ENCODE peak calls at places on chromosomes 5 and 9, in eight cellular contexts. O is trophoblast cell; N is stimulated activated CD8-positive, alpha-beta memory T cell treated with anti-CD3 and anti-CD28 coated beads, Interleukin-4, amount 100 ng/mL, for 24 hours; P is brain microvascular endothelial cell; E is stimulated activated CD4-positive, alpha-beta T cell treated with anti-CD3 and anti-CD28 coated beads, Interleukin-4, amount 100 ng/mL, for 4 hours; Y is DMS153; A is posterior cingulate gyrus; B is KG1. I is an unnamed sample.

GRCh38 chr9:75855509-75855908 is 35.0 kb upstream of the PCSK5 start:
- DNase-seq in Y (no peak), N (no peak), E (no peak), A (peak), B (peak), P (peak), O (peak), I (no peak)

GRCh38 chr9:93680445-93681315 is 104.3 kb downstream of the PHF2 start:
- DNase-seq in O (no peak), N (no peak), Y (no peak), A (no peak), E (no peak), P (no peak), B (no peak), I (no peak)

GRCh38 chr5:96483878-96484277 is 50.8 kb upstream of the PCSK1 start:
- DNase-seq in Y (no peak), E (no peak), P (peak), A (no peak), O (peak), N (no peak), B (no peak), I (peak)

GRCh38 chr9:93116049-93116961 is 17.7 kb downstream of the NINJ1 start:
- DNase-seq in A (peak), B (no peak), P (no peak), N (no peak), O (peak), Y (no peak), E (no peak), I (peak)

GRCh38 chr5:172163346-172163745 is 24.7 kb downstream of the STK10 start:
- DNase-seq in N (no peak), O (no peak), E (no peak), P (no peak), B (no peak), Y (no peak), A (no peak), I (no peak)

GRCh38 chr5:168513861-168514428 is 15.2 kb upstream of the FBLL1 start:
- DNase-seq in B (no peak), E (no peak), A (no peak), Y (no peak), O (no peak), N (no peak), P (no peak), I (no peak)

GRCh38 chr9:14315754-14316573 is 2.0 kb upstream of the NFIB start:
- DNase-seq in A (peak), B (no peak), P (peak), N (no peak), Y (no peak), O (peak), E (no peak), I (no peak)

GRCh38 chr5:98296426-98296825 is 477.0 kb upstream of the RGMB start:
- DNase-seq in Y (no peak), N (no peak), A (no peak), P (peak), O (peak), E (no peak), B (no peak), I (no peak)

GRCh38 chr9:108057421-108058136 is 568.0 kb upstream of the KLF4 start:
- DNase-seq in O (peak), B (no peak), Y (no peak), E (no peak), P (peak), N (no peak), A (no peak), I (no peak)

GRCh38 chr5:147168578-147169327 is 66.1 kb upstream of the STK32A start:
- DNase-seq in O (peak), B (no peak), N (no peak), E (no peak), P (peak), A (no peak), Y (no peak), I (no peak)

GRCh38 chr9:88387733-88388202 is 476 bp upstream of the SPIN1 start:
- DNase-seq in P (peak), O (peak), A (peak), Y (peak), N (no peak), B (no peak), E (peak), I (peak)

GRCh38 chr5:59124983-59125960 is 542.4 kb downstream of the RAB3C start:
- DNase-seq in Y (no peak), B (no peak), P (no peak), N (no peak), O (no peak), A (no peak), E (no peak), I (no peak)

GRCh38 chr9:86892576-86892975 is 54.7 kb downstream of the GAS1 start:
- DNase-seq in A (no peak), N (no peak), B (no peak), E (no peak), P (peak), Y (no peak), O (peak), I (no peak)

GRCh38 chr9:2816476-2817141 is 27.3 kb downstream of the PUM3 start:
- DNase-seq in O (no peak), P (peak), E (no peak), A (no peak), B (no peak), Y (no peak), N (no peak), I (no peak)

GRCh38 chr5:55441954-55442353 is 92.8 kb downstream of the PLPP1 start:
- DNase-seq in N (no peak), E (no peak), O (no peak), P (no peak), B (no peak), A (no peak), Y (no peak), I (no peak)

GRCh38 chr9:16727452-16728127 is 142.9 kb downstream of the BNC2 start:
- DNase-seq in E (no peak), A (no peak), Y (no peak), N (no peak), B (no peak), P (no peak), O (no peak), I (no peak)

GRCh38 chr9:16915126-16915831 is 44.8 kb upstream of the BNC2 start:
- DNase-seq in B (no peak), E (no peak), Y (no peak), A (no peak), N (no peak), O (no peak), P (no peak), I (no peak)

GRCh38 chr9:89445135-89445797 is 52.6 kb downstream of the SEMA4D start:
- DNase-seq in Y (no peak), B (no peak), O (no peak), A (no peak), E (no peak), N (no peak), P (no peak), I (no peak)

GRCh38 chr9:82549174-82549821 is 513.6 kb downstream of the RASEF start:
- DNase-seq in N (no peak), E (no peak), P (no peak), B (no peak), O (no peak), A (no peak), Y (no peak), I (no peak)

GRCh38 chr9:90544488-90544887 is 98.1 kb downstream of the DIRAS2 start:
- DNase-seq in A (no peak), N (no peak), Y (no peak), O (no peak), B (no peak), P (no peak), E (no peak), I (no peak)

GRCh38 chr9:113622600-113623400 is 159.3 kb downstream of the RGS3 start:
- DNase-seq in E (peak), O (no peak), Y (no peak), A (no peak), B (no peak), P (peak), N (peak), I (no peak)

GRCh38 chr9:35446012-35446411 is 43.9 kb upstream of the RUSC2 start:
- DNase-seq in P (no peak), N (no peak), E (no peak), Y (no peak), A (no peak), O (no peak), B (no peak), I (no peak)

GRCh38 chr5:91266184-91266705 is 116.9 kb downstream of the ARRDC3 start:
- DNase-seq in P (peak), Y (no peak), E (no peak), O (peak), B (no peak), A (no peak), N (no peak), I (peak)